ENCODE peak calls at places on chromosomes 13 and 19, in nine cellular contexts. G, V, P, Z, K, W, U, M and R are unnamed samples.

GRCh38 chr13:105048685-105049084 is 1486.8 kb downstream of the EFNB2 start:
- DNase-seq in G (no peak), V (no peak), P (no peak), Z (no peak), K (no peak), W (no peak), U (no peak), M (no peak), R (peak)

GRCh38 chr19:5691930-5692784 is 2.1 kb downstream of the RPL36 start:
- DNase-seq in G (no peak), V (no peak), P (no peak), Z (no peak), K (peak), W (no peak), U (peak), M (no peak), R (peak)

GRCh38 chr19:2371656-2372055 is 11.6 kb downstream of the TMPRSS9 start:
- DNase-seq in G (no peak), V (no peak), P (no peak), Z (peak), K (peak), W (no peak), U (no peak), M (no peak), R (peak)

GRCh38 chr13:77521595-77522367 is 13.7 kb upstream of the SCEL start:
- DNase-seq in G (no peak), V (no peak), P (peak), Z (peak), K (peak), W (no peak), U (no peak), M (no peak), R (peak)

GRCh38 chr13:26965058-26965380 is 204.4 kb upstream of the GPR12 start:
- DNase-seq in G (no peak), V (no peak), P (no peak), Z (no peak), K (no peak), W (no peak), U (no peak), M (no peak), R (no peak)

GRCh38 chr13:97242755-97243497 is 20.8 kb downstream of the MBNL2 start:
- DNase-seq in G (no peak), V (no peak), P (no peak), Z (no peak), K (no peak), W (no peak), U (no peak), M (no peak), R (no peak)

GRCh38 chr13:114090476-114090875 is 41.9 kb downstream of the RASA3 start:
- DNase-seq in G (no peak), V (no peak), P (no peak), Z (no peak), K (no peak), W (no peak), U (peak), M (no peak), R (no peak)

GRCh38 chr13:79392882-79393563 is 13.0 kb downstream of the RBM26 start:
- DNase-seq in G (no peak), V (no peak), P (no peak), Z (no peak), K (peak), W (no peak), U (no peak), M (no peak), R (peak)

GRCh38 chr19:15412832-15413231 is 6.0 kb downstream of the AKAP8L start:
- DNase-seq in G (no peak), V (no peak), P (no peak), Z (no peak), K (no peak), W (no peak), U (no peak), M (no peak), R (no peak)

GRCh38 chr13:40680659-40681323 is 14.3 kb upstream of the FOXO1 start:
- DNase-seq in G (no peak), V (no peak), P (no peak), Z (no peak), K (no peak), W (no peak), U (no peak), M (no peak), R (no peak)

GRCh38 chr13:75704194-75704941 is 68.2 kb downstream of the LMO7 start:
- DNase-seq in G (no peak), V (no peak), P (peak), Z (peak), K (peak), W (no peak), U (no peak), M (no peak), R (peak)

GRCh38 chr13:113305208-113305607 is 8.2 kb downstream of the LAMP1 start:
- DNase-seq in G (no peak), V (no peak), P (no peak), Z (no peak), K (peak), W (no peak), U (no peak), M (no peak), R (peak)

GRCh38 chr13:97140611-97141010 is 81.5 kb upstream of the MBNL2 start:
- DNase-seq in G (no peak), V (no peak), P (no peak), Z (no peak), K (peak), W (no peak), U (no peak), M (no peak), R (no peak)

GRCh38 chr13:87656311-87656710 is 14.9 kb upstream of the SLITRK5 start:
- DNase-seq in G (no peak), V (no peak), P (peak), Z (no peak), K (no peak), W (no peak), U (no peak), M (no peak), R (no peak)

GRCh38 chr19:50821248-50821612 is 2.4 kb downstream of the KLK1 start:
- DNase-seq in G (no peak), V (no peak), P (no peak), Z (no peak), K (no peak), W (no peak), U (no peak), M (no peak), R (no peak)

GRCh38 chr19:50649433-50650391 is at the start of gene C19orf81:
- DNase-seq in G (peak), V (no peak), P (no peak), Z (peak), K (no peak), W (no peak), U (no peak), M (no peak), R (no peak)

GRCh38 chr19:51546650-51547396 is 15.4 kb upstream of the SIGLEC6 start:
- DNase-seq in G (no peak), V (no peak), P (no peak), Z (peak), K (no peak), W (no peak), U (peak), M (no peak), R (no peak)

GRCh38 chr13:51380269-51380668 is 40.8 kb downstream of the SERPINE3 start:
- DNase-seq in G (no peak), V (no peak), P (peak), Z (peak), K (no peak), W (no peak), U (no peak), M (no peak), R (peak)

GRCh38 chr19:41872775-41873647 is 4.1 kb upstream of the CD79A start:
- DNase-seq in G (peak), V (peak), P (no peak), Z (peak), K (peak), W (peak), U (no peak), M (peak), R (peak)

GRCh38 chr13:50098693-50099092 is 83.4 kb downstream of the KCNRG start:
- DNase-seq in G (no peak), V (no peak), P (no peak), Z (no peak), K (no peak), W (no peak), U (no peak), M (no peak), R (no peak)

GRCh38 chr19:31586282-31586681 is 237.0 kb upstream of the TSHZ3 start:
- DNase-seq in G (no peak), V (no peak), P (no peak), Z (no peak), K (no peak), W (no peak), U (no peak), M (no peak), R (no peak)

GRCh38 chr13:89827552-89827951 is 1519.9 kb upstream of the MIR17HG start:
- DNase-seq in G (no peak), V (no peak), P (no peak), Z (no peak), K (no peak), W (no peak), U (no peak), M (no peak), R (no peak)

GRCh38 chr13:25752957-25753540 is 298.8 kb downstream of the SHISA2 start:
- DNase-seq in G (no peak), V (no peak), P (peak), Z (peak), K (peak), W (peak), U (peak), M (peak), R (peak)

GRCh38 chr13:43054803-43055802 is 31.7 kb downstream of the DNAJC15 start:
- DNase-seq in G (no peak), V (no peak), P (no peak), Z (peak), K (peak), W (peak), U (no peak), M (no peak), R (peak)

GRCh38 chr13:75938811-75939525 is 302.8 kb downstream of the LMO7 start:
- DNase-seq in G (no peak), V (no peak), P (peak), Z (peak), K (peak), W (no peak), U (no peak), M (no peak), R (no peak)

GRCh38 chr13:20431687-20432384 is 93.8 kb downstream of the CRYL1 start:
- DNase-seq in G (no peak), V (no peak), P (no peak), Z (no peak), K (no peak), W (no peak), U (no peak), M (no peak), R (no peak)

GRCh38 chr19:49130325-49130724 is 11.0 kb downstream of the PPFIA3 start:
- DNase-seq in G (no peak), V (no peak), P (no peak), Z (no peak), K (no peak), W (no peak), U (no peak), M (no peak), R (no peak)

GRCh38 chr19:13082192-13083007 is 20.3 kb downstream of the LYL1 start:
- DNase-seq in G (no peak), V (no peak), P (no peak), Z (peak), K (peak), W (no peak), U (no peak), M (no peak), R (no peak)

GRCh38 chr19:35935911-35936737 is at the start of gene LRFN3:
- DNase-seq in G (peak), V (peak), P (no peak), Z (peak), K (peak), W (peak), U (peak), M (peak), R (peak)

GRCh38 chr19:35937345-35938281 is 1.4 kb downstream of the LRFN3 start:
- DNase-seq in G (no peak), V (no peak), P (no peak), Z (no peak), K (peak), W (no peak), U (no peak), M (peak), R (no peak)

GRCh38 chr19:35938282-35939224 is 2.4 kb downstream of the LRFN3 start:
- DNase-seq in G (no peak), V (no peak), P (no peak), Z (no peak), K (no peak), W (no peak), U (no peak), M (peak), R (no peak)

GRCh38 chr19:35939307-35940077 is 3.3 kb downstream of the LRFN3 start:
- DNase-seq in G (no peak), V (no peak), P (no peak), Z (no peak), K (no peak), W (no peak), U (no peak), M (peak), R (no peak)

DNA sequence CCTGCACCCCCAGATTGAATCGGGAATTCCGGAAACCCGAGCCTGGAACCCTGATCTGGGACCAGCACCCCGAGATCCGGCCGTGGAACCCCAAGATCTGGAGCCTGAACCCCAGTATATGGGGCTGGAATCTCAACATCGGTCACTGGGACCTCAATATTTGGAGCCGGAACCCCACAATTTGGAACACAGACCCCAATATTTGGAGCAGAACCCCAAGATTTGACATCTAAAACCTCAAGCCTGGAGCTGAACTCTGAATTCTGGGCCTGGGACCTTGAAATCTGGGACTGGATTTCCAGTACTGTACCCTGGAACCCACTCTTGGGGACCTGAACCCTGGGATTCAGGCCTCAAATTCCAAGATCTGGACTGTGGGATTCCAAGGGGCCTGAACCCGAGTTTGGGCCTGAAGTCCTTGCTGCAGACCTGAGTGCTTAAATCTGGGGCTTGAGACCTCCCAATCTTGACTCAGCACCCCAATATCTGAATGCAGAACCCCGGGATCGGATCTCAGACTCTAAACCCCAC is 629 bp downstream of the LRFN3 start:
- DNase-seq in G (no peak), V (no peak), P (no peak), Z (no peak), K (no peak), W (no peak), U (no peak), M (no peak), R (no peak)
- H3K4me3 ChIP-seq in G (peak), V (peak), P (peak), Z (peak), K (peak), W (peak), U (peak), M (peak), R (peak)

DNA sequence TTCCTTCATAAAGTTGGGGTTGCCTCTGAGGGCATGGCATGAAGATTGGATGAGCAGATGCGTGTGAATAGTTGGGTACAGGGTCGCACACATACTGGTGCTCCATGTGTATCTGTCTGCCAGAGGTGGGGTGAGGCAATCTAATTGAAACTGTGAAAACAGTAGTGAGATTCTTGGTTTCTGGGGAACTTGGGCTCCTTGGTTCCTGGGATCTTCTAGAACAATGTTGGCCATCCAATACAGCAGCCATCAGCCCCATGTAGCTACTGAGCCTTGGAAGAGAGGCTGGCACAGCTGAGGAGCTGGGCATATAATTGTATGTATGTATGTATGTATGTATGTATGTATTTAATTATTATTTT is 616 bp downstream of the FCHO1 start:
- DNase-seq in G (no peak), V (no peak), P (no peak), Z (no peak), K (no peak), W (no peak), U (no peak), M (no peak), R (no peak)
- H3K4me3 ChIP-seq in G (no peak), V (peak), P (no peak), Z (no peak), K (no peak), W (no peak), U (no peak), M (no peak), R (no peak)

GRCh38 chr13:93628136-93628535 is 401.5 kb downstream of the GPC6 start:
- DNase-seq in G (no peak), V (no peak), P (no peak), Z (no peak), K (no peak), W (no peak), U (no peak), M (no peak), R (no peak)

GRCh38 chr13:93621966-93622365 is 395.4 kb downstream of the GPC6 start:
- DNase-seq in G (no peak), V (no peak), P (no peak), Z (no peak), K (no peak), W (no peak), U (no peak), M (no peak), R (no peak)

GRCh38 chr13:93621051-93621450 is 394.4 kb downstream of the GPC6 start:
- DNase-seq in G (no peak), V (no peak), P (no peak), Z (no peak), K (no peak), W (no peak), U (no peak), M (no peak), R (peak)

GRCh38 chr13:93625536-93625935 is 398.9 kb downstream of the GPC6 start:
- DNase-seq in G (no peak), V (no peak), P (no peak), Z (peak), K (peak), W (no peak), U (no peak), M (no peak), R (no peak)

GRCh38 chr13:93624371-93624777 is 397.8 kb downstream of the GPC6 start:
- DNase-seq in G (no peak), V (no peak), P (peak), Z (peak), K (no peak), W (no peak), U (no peak), M (no peak), R (no peak)
- H3K4me3 ChIP-seq in G (no peak), V (no peak), P (no peak), Z (no peak), K (no peak), W (no peak), U (no peak), M (no peak), R (no peak)

DNA sequence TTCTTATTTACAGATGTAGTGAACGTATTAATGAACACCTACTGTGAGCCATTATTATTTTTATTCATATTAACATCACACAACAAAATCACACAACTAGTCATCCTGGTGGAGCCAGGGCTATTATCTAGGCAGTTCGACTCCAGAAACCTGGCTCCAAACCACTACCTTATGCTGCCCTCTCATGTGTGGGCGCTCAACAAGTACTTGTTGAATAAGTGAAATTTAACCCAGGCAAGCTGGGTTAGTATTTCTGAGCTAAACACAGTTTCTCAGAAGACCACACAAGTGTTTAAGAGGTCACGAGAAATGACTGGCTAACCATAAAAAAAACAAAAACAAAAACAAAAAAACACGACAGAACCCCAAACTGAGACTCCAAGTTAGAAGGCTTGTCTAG is 33.6 kb downstream of the MZT1 start:
- DNase-seq in G (no peak), V (no peak), P (no peak), Z (no peak), K (no peak), W (no peak), U (no peak), M (no peak), R (no peak)
- H3K4me3 ChIP-seq in G (no peak), V (no peak), P (no peak), Z (no peak), K (no peak), W (no peak), U (no peak), M (no peak), R (no peak)

DNA sequence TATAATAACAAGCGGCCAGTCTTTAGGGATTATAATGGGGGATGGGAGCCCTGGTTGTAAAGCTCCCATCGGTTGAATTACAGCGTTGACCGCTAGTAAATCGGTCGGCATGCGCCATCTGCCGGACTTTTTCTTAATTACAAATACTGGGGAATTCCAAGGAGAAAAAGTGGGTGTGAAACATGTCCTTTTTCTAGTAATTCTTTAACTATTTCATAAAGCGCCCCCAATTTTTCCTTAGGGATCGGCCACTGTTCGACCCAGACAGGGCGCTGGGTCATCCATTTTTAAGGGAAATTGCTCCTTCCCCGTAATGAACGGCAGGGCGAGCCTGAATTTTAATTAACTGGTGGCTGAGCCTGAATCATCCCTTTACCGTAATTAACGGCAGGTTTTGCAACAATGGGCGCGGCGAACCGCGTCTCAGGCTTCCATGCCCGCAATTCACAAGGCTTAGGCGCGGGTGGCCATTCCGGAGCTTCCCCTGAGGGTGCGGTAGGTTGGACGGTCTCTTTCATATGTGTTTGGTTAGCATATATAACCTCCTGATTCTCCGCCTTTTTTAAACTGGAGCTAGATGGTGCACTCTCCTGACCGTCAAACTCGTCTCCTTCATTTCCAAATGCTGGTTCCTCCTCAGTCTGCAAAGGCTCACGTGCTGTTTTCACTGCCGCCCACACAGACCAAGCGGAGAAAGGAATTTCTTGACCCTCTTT is 30.2 kb upstream of the EVI5L start:
- DNase-seq in G (peak), V (peak), P (peak), Z (peak), K (peak), W (peak), U (peak), M (peak), R (peak)
- H3K4me3 ChIP-seq in G (peak), V (no peak), P (no peak), Z (peak), K (peak), W (no peak), U (no peak), M (no peak), R (peak)

DNA sequence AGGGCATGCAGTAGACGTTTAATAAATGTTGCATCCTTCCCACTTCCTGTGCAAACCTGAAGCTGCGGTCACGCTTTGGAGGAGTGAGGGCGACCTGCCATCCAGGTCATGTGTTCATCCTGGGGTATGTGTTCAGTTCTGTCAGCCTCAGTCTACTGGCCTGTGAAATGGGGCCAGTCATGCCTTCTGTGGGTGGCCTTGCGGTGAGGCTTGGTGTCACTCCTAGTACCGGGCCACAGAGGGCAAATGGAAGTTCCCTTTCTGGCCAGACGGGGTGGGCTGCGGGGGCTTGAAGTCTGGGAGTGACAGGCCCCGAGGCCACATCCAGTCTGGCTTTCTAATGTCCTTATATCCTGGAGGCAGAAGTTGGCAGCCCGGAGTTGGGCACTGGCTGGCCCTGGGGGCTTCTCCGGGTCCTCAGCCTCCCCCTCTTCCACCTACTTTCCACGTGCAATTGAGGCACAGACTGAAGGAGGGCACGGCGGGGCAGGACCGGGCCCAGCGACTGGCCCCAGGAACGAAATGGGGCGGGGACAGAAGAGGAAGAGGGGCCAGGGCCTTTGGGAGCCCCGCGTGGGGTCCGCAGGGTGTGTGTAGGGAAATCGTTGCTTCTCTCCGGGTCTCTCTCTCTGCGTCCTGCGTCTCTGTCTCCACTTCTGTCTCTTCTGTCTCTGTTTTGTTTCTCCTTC is 11.1 kb downstream of the PDE4A start:
- DNase-seq in G (no peak), V (peak), P (no peak), Z (no peak), K (peak), W (peak), U (no peak), M (peak), R (no peak)
- H3K4me3 ChIP-seq in G (peak), V (peak), P (peak), Z (peak), K (peak), W (peak), U (peak), M (peak), R (no peak)